ENCODE peak calls at places on chromosomes 2 and 18, in five cellular contexts. T is CD4-positive, CD25-positive, alpha-beta regulatory T cell; H is mesenchymal stem cell; F is neural progenitor cell; I is heart left ventricle. U is an unnamed sample.

GRCh38 chr2:100247256-100248043 is 74.9 kb downstream of the LONRF2 start:
- DNase-seq in F (no peak), T (no peak), I (no peak), H (no peak), U (no peak)

GRCh38 chr2:98598781-98599428 is 9.4 kb downstream of the COA5 start:
- DNase-seq in T (no peak), H (peak; percentile 7), F (no peak), I (no peak), U (no peak)

GRCh38 chr2:221675509-221675908 is 103.4 kb upstream of the EPHA4 start:
- DNase-seq in I (no peak), H (no peak), F (no peak), T (no peak), U (no peak)

GRCh38 chr2:166147883-166148282 is 20.1 kb upstream of the SCN1A start:
- DNase-seq in H (no peak), F (no peak), T (no peak), I (no peak), U (no peak)

GRCh38 chr2:10319892-10320574 is 17.3 kb downstream of the HPCAL1 start:
- DNase-seq in T (no peak), F (no peak), I (no peak), H (no peak), U (no peak)

GRCh38 chr18:79774111-79774510 is 23.6 kb upstream of the KCNG2 start:
- DNase-seq in F (no peak), T (no peak), I (no peak), H (no peak), U (no peak)

GRCh38 chr2:127219716-127220090 is 396 bp downstream of the CYP27C1 start:
- DNase-seq in H (no peak), F (peak; percentile 78), T (no peak), I (no peak), U (no peak)

GRCh38 chr2:8243748-8244147 is 438.1 kb upstream of the ID2 start:
- DNase-seq in F (no peak), I (no peak), T (no peak), H (no peak), U (no peak)

GRCh38 chr2:120947982-120948661 is 212.5 kb downstream of the GLI2 start:
- DNase-seq in H (no peak), T (no peak), F (no peak), I (no peak), U (no peak)

GRCh38 chr2:239934571-239935171 is 90.5 kb downstream of the NDUFA10 start:
- DNase-seq in H (peak; percentile 8), I (peak; percentile 51), T (peak; percentile 46), F (peak; percentile 90), U (peak; percentile 51)

GRCh38 chr18:70333316-70333715 is 44.5 kb downstream of the SOCS6 start:
- DNase-seq in F (no peak), I (no peak), H (no peak), T (no peak), U (no peak)

GRCh38 chr2:103627301-103627700 is 865.5 kb downstream of the TMEM182 start:
- DNase-seq in F (no peak), T (no peak), I (no peak), H (no peak), U (no peak)

GRCh38 chr2:28327963-28328922 is 64.4 kb upstream of the FOSL2 start:
- DNase-seq in T (no peak), F (no peak), I (no peak), H (no peak), U (no peak)

GRCh38 chr2:128595763-128596452 is 277.2 kb upstream of the HS6ST1 start:
- DNase-seq in T (no peak), I (no peak), F (no peak), H (no peak), U (no peak)

GRCh38 chr2:187438459-187438858 is 9.6 kb downstream of the CALCRL start:
- DNase-seq in H (no peak), T (no peak), F (peak; percentile 32), I (no peak), U (no peak)

GRCh38 chr2:104598636-104599035 is 255.3 kb upstream of the POU3F3 start:
- DNase-seq in H (no peak), I (no peak), F (no peak), T (no peak), U (no peak)

GRCh38 chr18:63479826-63480225 is 3.1 kb downstream of the SERPINB5 start:
- DNase-seq in T (no peak), H (no peak), F (no peak), I (no peak), U (no peak)

GRCh38 chr2:235693279-235693678 is 199.4 kb downstream of the AGAP1 start:
- DNase-seq in T (no peak), I (no peak), F (no peak), H (no peak), U (no peak)

GRCh38 chr2:126175222-126175621 is 480.7 kb upstream of the GYPC start:
- DNase-seq in T (no peak), F (no peak), I (no peak), H (no peak), U (no peak)

GRCh38 chr2:15674637-15675455 is 83.2 kb downstream of the DDX1 start:
- DNase-seq in F (no peak), H (peak; percentile 72), I (no peak), T (no peak), U (no peak)

GRCh38 chr2:26573241-26573925 is 67.8 kb downstream of the CIB4 start:
- DNase-seq in F (no peak), T (no peak), H (no peak), I (no peak), U (no peak)

GRCh38 chr2:178418426-178418825 is 32.5 kb downstream of the PRKRA start:
- DNase-seq in I (no peak), F (no peak), H (peak; percentile 67), T (no peak), U (no peak)

GRCh38 chr2:105114551-105114950 is 76.7 kb downstream of the MRPS9 start:
- DNase-seq in F (peak; percentile 74), I (no peak), T (peak; percentile 21), H (peak; percentile 71), U (peak; percentile 26)

GRCh38 chr18:68147728-68148127 is 567.2 kb downstream of the TMX3 start:
- DNase-seq in F (no peak), T (no peak), I (no peak), H (peak; percentile 13), U (no peak)
- H3K4me1 ChIP-seq in F (peaks cover 7% of the 10 kb centered on the region), T (no peaks in the 10 kb centered on the region), I (no peaks in the 10 kb centered on the region), H (no peaks in the 10 kb centered on the region), U (no peaks in the 10 kb centered on the region)

GRCh38 chr2:197453914-197454398 is 604 bp downstream of the COQ10B start:
- DNase-seq in F (no peak), I (peak; percentile 77), H (no peak), T (no peak), U (no peak)

GRCh38 chr2:197453123-197453913 is at the start of gene COQ10B:
- DNase-seq in I (peak; percentile 100), H (peak; percentile 100), F (peak; percentile 99), T (peak; percentile 98), U (peak; percentile 98)

GRCh38 chr2:197454923-197455322 is 1.6 kb downstream of the COQ10B start:
- DNase-seq in F (no peak), T (no peak), H (peak; percentile 21), I (no peak), U (no peak)

GRCh38 chr2:197452754-197453122 is 614 bp upstream of the COQ10B start:
- DNase-seq in H (no peak), F (no peak), I (no peak), T (no peak), U (no peak)

DNA sequence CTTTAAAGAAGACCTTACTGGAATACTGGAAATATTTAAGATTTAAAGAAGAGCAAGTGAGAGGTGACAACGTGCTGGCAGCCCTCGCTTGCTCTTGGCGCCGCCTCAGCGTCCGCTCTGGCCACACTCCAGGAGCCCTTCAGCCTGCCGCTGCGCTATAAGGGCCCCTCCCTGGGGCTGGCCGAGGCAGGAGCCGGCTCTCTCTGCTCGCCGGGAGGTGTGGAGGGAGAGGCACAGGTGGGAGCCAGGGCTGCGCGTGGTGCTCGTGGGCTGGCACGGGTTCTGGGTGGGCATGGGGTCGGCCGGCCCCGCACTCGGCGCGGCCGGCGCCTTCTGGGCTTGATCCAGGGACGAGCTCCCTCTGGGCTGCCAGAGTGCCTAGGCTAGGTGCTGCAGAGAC is 2.9 kb upstream of the COQ10B start:
- DNase-seq in I (no peak), F (no peak), H (no peak), T (no peak), U (no peak)
- H3K4me3 ChIP-seq in I (no peak overlapping the region), F (no peak overlapping the region), H (no peak overlapping the region), T (no peak overlapping the region), U (no peak overlapping the region)

GRCh38 chr2:4909486-4909885 is 782.7 kb upstream of the SOX11 start:
- DNase-seq in F (no peak), I (no peak), H (no peak), T (no peak), U (no peak)
- H3K9me3 ChIP-seq in F (no peaks in the 10 kb centered on the region), I (no peaks in the 10 kb centered on the region), H (peaks cover 3% of the 10 kb centered on the region), T (peaks cover 6% of the 10 kb centered on the region), U (peaks cover 9% of the 10 kb centered on the region)

GRCh38 chr2:173961346-173961705 is 3.8 kb downstream of the SP3 start:
- DNase-seq in I (no peak), H (no peak), F (no peak), T (no peak), U (no peak)
- H3K4me1 ChIP-seq in I (peaks cover 58% of the 10 kb centered on the region), H (no peaks in the 10 kb centered on the region), F (peaks cover 24% of the 10 kb centered on the region), T (peaks cover 66% of the 10 kb centered on the region), U (peaks cover 71% of the 10 kb centered on the region)